ENCODE peak calls at places on chromosomes 2 and 18, in four cellular contexts. L is GM12878, P is K562, J is GM12891. B is an unnamed sample.
A peak's percentile ranks its signal among the peaks of the same experiment; 100 is the strongest.

GRCh38 chr2:172181840-172182239 is 79.1 kb upstream of the DLX2 start:
- DNase-seq in L (no peak), P (no peak), J (no peak), B (no peak)

GRCh38 chr2:154570501-154570900 is 128.0 kb upstream of the KCNJ3 start:
- DNase-seq in L (no peak), P (no peak), J (no peak), B (no peak)

GRCh38 chr2:239951825-239952224 is 73.3 kb downstream of the NDUFA10 start:
- DNase-seq in L (no peak), P (no peak), J (no peak), B (no peak)

GRCh38 chr2:222311321-222311977 is 12.7 kb upstream of the PAX3 start:
- DNase-seq in L (no peak), P (no peak), J (no peak), B (no peak)

GRCh38 chr2:143581989-143582719 is 452.9 kb downstream of the ARHGAP15 start:
- DNase-seq in L (no peak), P (peak; percentile 9), J (no peak), B (no peak)

GRCh38 chr2:213353419-213353818 is 69.2 kb downstream of the SPAG16 start:
- DNase-seq in L (no peak), P (no peak), J (no peak), B (no peak)

GRCh38 chr18:75210274-75211001 is at the start of gene TSHZ1:
- DNase-seq in L (peak; percentile 59), P (peak; percentile 85), J (no peak), B (peak; percentile 81)

GRCh38 chr2:100928235-100928634 is 73.9 kb upstream of the RPL31 start:
- DNase-seq in L (no peak), P (no peak), J (no peak), B (no peak)

GRCh38 chr2:32427672-32428622 is 71.1 kb downstream of the BIRC6 start:
- DNase-seq in L (no peak), P (peak; percentile 9), J (no peak), B (no peak)

GRCh38 chr2:228771719-228772254 is 499.3 kb downstream of the PID1 start:
- DNase-seq in L (no peak), P (no peak), J (no peak), B (no peak)

GRCh38 chr2:11248-11941 is 34.9 kb downstream of the FAM110C start:
- DNase-seq in L (no peak), P (peak; percentile 59), J (no peak), B (peak; percentile 42)

GRCh38 chr2:45681675-45682074 is 30.2 kb downstream of the PRKCE start:
- DNase-seq in L (no peak), P (no peak), J (peak; percentile 30), B (no peak)

GRCh38 chr18:29753379-29753778 is 1289.2 kb downstream of the DSC3 start:
- DNase-seq in L (no peak), P (no peak), J (no peak), B (no peak)

GRCh38 chr2:7584017-7584416 is 666.8 kb downstream of the RNF144A start:
- DNase-seq in L (no peak), P (no peak), J (no peak), B (no peak)

GRCh38 chr2:12265646-12266045 is 451.1 kb upstream of the TRIB2 start:
- DNase-seq in L (no peak), P (no peak), J (no peak), B (no peak)

GRCh38 chr2:20983844-20984243 is 60.0 kb downstream of the APOB start:
- DNase-seq in L (no peak), P (no peak), J (no peak), B (no peak)

GRCh38 chr2:239296020-239296932 is 104.5 kb downstream of the HDAC4 start:
- DNase-seq in L (no peak), P (no peak), J (no peak), B (no peak)

GRCh38 chr2:214226061-214226460 is 184.8 kb upstream of the VWC2L start:
- DNase-seq in L (no peak), P (no peak), J (no peak), B (no peak)

GRCh38 chr18:57624988-57625387 is 3.4 kb upstream of the NARS1 start:
- DNase-seq in L (no peak), P (no peak), J (no peak), B (no peak)

GRCh38 chr2:239756392-239757153 is 268.6 kb downstream of the NDUFA10 start:
- DNase-seq in L (no peak), P (no peak), J (no peak), B (no peak)

GRCh38 chr18:78496095-78496494 is 483.5 kb upstream of the SALL3 start:
- DNase-seq in L (no peak), P (no peak), J (no peak), B (no peak)

GRCh38 chr2:205864511-205864910 is 182.2 kb downstream of the NRP2 start:
- DNase-seq in L (no peak), P (no peak), J (no peak), B (no peak)

GRCh38 chr18:31957728-31958127 is 14.8 kb upstream of the TRAPPC8 start:
- DNase-seq in L (no peak), P (no peak), J (no peak), B (no peak)

GRCh38 chr18:12416108-12416729 is 8.5 kb downstream of the PRELID3A start:
- DNase-seq in L (no peak), P (no peak), J (no peak), B (no peak)

GRCh38 chr2:8609357-8609804 is 72.5 kb upstream of the ID2 start:
- DNase-seq in L (no peak), P (no peak), J (no peak), B (no peak)

GRCh38 chr2:128451636-128452411 is 133.2 kb upstream of the HS6ST1 start:
- DNase-seq in L (no peak), P (no peak), J (no peak), B (no peak)
- TF ChIP-seq SPI1 in L (no peak), P (no peak), J (no peak), B (no peak)

DNA sequence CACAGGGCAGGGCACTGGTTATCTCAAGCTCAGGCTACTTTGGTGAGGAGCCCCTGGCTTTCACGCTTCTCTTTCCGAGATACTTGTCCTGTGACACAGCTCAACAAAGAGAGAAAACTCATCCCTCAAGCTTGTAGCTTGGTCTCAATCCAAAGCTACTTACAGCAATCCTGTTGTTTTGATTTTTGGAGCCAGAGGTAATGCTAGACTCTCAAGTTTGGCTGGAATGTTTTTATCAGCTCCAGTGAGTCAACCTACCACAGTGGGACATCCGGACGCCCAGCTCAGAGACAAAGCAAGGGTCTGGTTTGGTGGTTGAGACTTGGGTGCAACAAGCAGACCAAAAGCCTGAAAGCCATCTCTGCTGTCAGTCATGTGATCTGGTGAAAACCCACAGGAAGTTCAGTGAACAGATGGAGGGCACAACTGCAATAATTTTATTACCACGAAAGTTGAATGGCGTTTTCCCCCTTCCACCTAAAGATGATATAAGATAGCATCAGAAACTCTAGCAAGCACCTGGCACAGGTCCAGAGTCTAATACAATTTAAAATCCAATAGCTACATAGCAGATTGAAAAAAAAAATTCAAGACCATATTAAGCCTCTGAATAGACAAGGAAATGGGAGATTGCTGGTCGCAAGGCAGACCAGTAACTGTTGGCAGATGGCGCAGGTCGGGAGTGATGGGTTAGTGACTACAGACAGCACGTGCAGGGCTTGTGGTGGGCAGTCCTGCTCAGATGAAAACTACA is 102.3 kb upstream of the SMAD7 start:
- DNase-seq in L (no peak), P (no peak), J (no peak), B (peak; percentile 93)
- TF ChIP-seq SPI1 in L (no peak), P (no peak), J (no peak), B (no peak)

DNA sequence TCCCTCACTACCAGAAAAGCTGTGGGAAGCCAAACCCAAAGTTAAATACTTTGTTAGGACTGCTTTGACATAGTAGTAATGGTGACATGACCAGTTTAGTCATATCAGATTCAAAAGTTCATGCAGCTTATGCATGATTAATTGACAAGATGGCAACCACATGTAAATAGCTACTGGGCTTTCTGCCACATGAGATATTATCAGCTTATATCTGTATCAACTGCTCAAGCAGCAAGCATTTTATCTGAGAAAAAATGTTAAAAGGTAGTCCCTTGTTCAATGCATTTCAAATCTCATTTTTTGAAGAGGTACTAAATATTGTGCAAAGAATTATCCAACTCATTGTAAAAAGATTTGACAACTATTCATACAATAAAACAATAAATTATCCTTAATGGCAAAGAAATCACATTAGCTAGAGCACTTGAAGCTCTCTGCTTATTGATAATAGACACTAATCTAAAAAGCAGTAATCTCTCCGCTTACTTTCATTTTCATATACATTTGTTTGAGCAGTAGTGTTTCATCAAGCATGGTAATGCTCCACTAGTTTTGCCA is 993.6 kb upstream of the NXPH2 start:
- DNase-seq in L (no peak), P (no peak), J (no peak), B (no peak)
- TF ChIP-seq SPI1 in L (no peak), P (no peak), J (no peak), B (no peak)

GRCh38 chr2:128644745-128645256 is 326.1 kb upstream of the HS6ST1 start:
- DNase-seq in L (no peak), P (no peak), J (no peak), B (no peak)
- TF ChIP-seq SPI1 in L (no peak), P (no peak), J (no peak), B (no peak)

DNA sequence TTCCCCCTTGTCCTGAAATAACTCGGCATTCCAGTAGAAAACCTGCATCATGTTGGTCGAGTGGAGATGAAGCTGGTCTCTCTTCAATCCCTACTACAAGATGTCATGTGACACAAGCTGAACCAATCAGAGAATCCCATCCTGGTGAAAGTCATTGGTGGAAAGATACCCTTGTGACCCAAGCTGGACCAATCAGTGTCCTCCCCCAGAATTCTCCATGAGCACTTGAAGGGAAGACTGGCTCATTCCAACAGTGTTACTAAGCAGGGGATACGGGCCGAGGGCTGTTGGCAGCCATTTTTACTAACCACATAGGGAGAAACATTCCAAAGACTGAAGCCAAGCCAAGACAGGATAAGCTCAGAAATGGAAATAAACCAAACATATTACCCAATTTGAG is 298.3 kb downstream of the ICOS start:
- DNase-seq in L (no peak), P (no peak), J (no peak), B (no peak)
- TF ChIP-seq SPI1 in L (no peak), P (no peak), J (no peak), B (no peak)

GRCh38 chr18:76274470-76275289 is 220.4 kb downstream of the ZNF516 start:
- DNase-seq in L (no peak), P (peak; percentile 2), J (no peak), B (peak; percentile 30)
- TF ChIP-seq SPI1 in L (no peak), P (no peak), J (no peak), B (no peak)

B was measured in HL-60.